ENCODE peak calls at places on chromosomes 3 and 15, in four cellular contexts. D is activated naive CD4-positive, alpha-beta T cell; T is NCI-H510A treated with DMSO at 0.1 percent for 48 hours; E is bronchial epithelial cell. P is an unnamed sample.

GRCh38 chr3:51269466-51269865 is 115.6 kb upstream of the MANF start:
- DNase-seq in D (no peak), T (no peak), E (peak), P (no peak)

GRCh38 chr15:59647085-59647484 is 10.2 kb downstream of the GTF2A2 start:
- DNase-seq in E (no peak), D (no peak), T (no peak), P (no peak)

GRCh38 chr3:2334921-2335320 is 236.3 kb downstream of the CNTN4 start:
- DNase-seq in D (no peak), T (no peak), E (no peak), P (no peak)

GRCh38 chr15:51904931-51905330 is 66.6 kb downstream of the LEO1 start:
- DNase-seq in E (no peak), D (no peak), T (no peak), P (no peak)

GRCh38 chr15:51322622-51323296 is 15.6 kb downstream of the CYP19A1 start:
- DNase-seq in D (no peak), T (no peak), E (no peak), P (no peak)

GRCh38 chr15:83700082-83700481 is 46.2 kb downstream of the ADAMTSL3 start:
- DNase-seq in D (no peak), E (no peak), T (no peak), P (no peak)

GRCh38 chr15:48710952-48711495 is 65.5 kb upstream of the FBN1 start:
- DNase-seq in E (no peak), T (no peak), D (no peak), P (no peak)

GRCh38 chr15:39131605-39132004 is 449.3 kb upstream of the THBS1 start:
- DNase-seq in D (no peak), E (peak), T (no peak), P (no peak)

GRCh38 chr3:160697628-160698382 is 20.8 kb downstream of the ARL14 start:
- DNase-seq in T (no peak), D (no peak), E (no peak), P (no peak)

GRCh38 chr3:134471521-134472193 is 14.1 kb downstream of the ANAPC13 start:
- DNase-seq in D (no peak), E (peak), T (no peak), P (no peak)

GRCh38 chr3:4856564-4856963 is 122.7 kb upstream of the BHLHE40 start:
- DNase-seq in D (no peak), T (no peak), E (no peak), P (no peak)

P was measured in dorsolateral prefrontal cortex.